ENCODE peak calls at places on chromosomes 16 and 17, in seven cellular contexts. O is SK-N-SH, P is HCT116, J is H1, D is HepG2, W is K562, C is GM12878. M is an unnamed sample.

GRCh38 chr17:43547659-43548256 is 1.6 kb upstream of the ETV4 start:
- DNase-seq in O (no peak), P (no peak), J (no peak), D (no peak), W (no peak), C (no peak), M (no peak)

GRCh38 chr16:86307518-86307903 is 202.8 kb upstream of the FOXF1 start:
- DNase-seq in O (no peak), P (peak), J (no peak), D (no peak), W (no peak), C (no peak), M (peak)

GRCh38 chr17:40596261-40596919 is 31.1 kb upstream of the CCR7 start:
- DNase-seq in O (peak), P (peak), J (no peak), D (peak), W (peak), C (peak), M (peak)

GRCh38 chr17:511001-511690 is 158.5 kb upstream of the RPH3AL start:
- DNase-seq in O (no peak), P (no peak), J (no peak), D (no peak), W (no peak), C (no peak), M (no peak)

GRCh38 chr17:48571024-48571818 is 6.9 kb downstream of the HOXB4 start:
- DNase-seq in O (no peak), P (no peak), J (no peak), D (no peak), W (no peak), C (no peak), M (no peak)

GRCh38 chr17:60135160-60135950 is 14.4 kb upstream of the CA4 start:
- DNase-seq in O (peak), P (peak), J (no peak), D (peak), W (peak), C (peak), M (peak)

GRCh38 chr17:63841350-63842172 is 924 bp downstream of the SMARCD2 start:
- DNase-seq in O (peak), P (no peak), J (no peak), D (peak), W (no peak), C (no peak), M (peak)

GRCh38 chr17:2312736-2313135 is 9.0 kb downstream of the SRR start:
- DNase-seq in O (no peak), P (no peak), J (no peak), D (no peak), W (no peak), C (no peak), M (no peak)

GRCh38 chr16:64991011-64991410 is 130.9 kb downstream of the CDH11 start:
- DNase-seq in O (no peak), P (no peak), J (no peak), D (no peak), W (no peak), C (no peak), M (no peak)

GRCh38 chr17:70919241-70919640 is 749.9 kb downstream of the KCNJ2 start:
- DNase-seq in O (no peak), P (no peak), J (no peak), D (no peak), W (no peak), C (no peak), M (no peak)

GRCh38 chr17:75524269-75524970 is 1.1 kb upstream of the LLGL2 start:
- DNase-seq in O (peak), P (no peak), J (no peak), D (no peak), W (no peak), C (no peak), M (no peak)

GRCh38 chr16:84532299-84532724 is 27.9 kb upstream of the MEAK7 start:
- DNase-seq in O (no peak), P (no peak), J (peak), D (peak), W (no peak), C (no peak), M (no peak)

GRCh38 chr16:17367932-17368331 is 102.8 kb downstream of the XYLT1 start:
- DNase-seq in O (peak), P (no peak), J (peak), D (no peak), W (peak), C (no peak), M (no peak)

GRCh38 chr17:50556803-50557202 is 3.7 kb upstream of the CACNA1G start:
- DNase-seq in O (peak), P (no peak), J (no peak), D (no peak), W (no peak), C (no peak), M (no peak)

GRCh38 chr17:59381716-59382570 is 50.5 kb downstream of the YPEL2 start:
- DNase-seq in O (no peak), P (no peak), J (no peak), D (no peak), W (no peak), C (no peak), M (peak)

GRCh38 chr16:66953462-66954096 is 7.5 kb upstream of the CES3 start:
- DNase-seq in O (no peak), P (no peak), J (no peak), D (no peak), W (no peak), C (no peak), M (no peak)

GRCh38 chr17:8162232-8162996 is at the start of gene VAMP2:
- DNase-seq in O (peak), P (no peak), J (no peak), D (no peak), W (peak), C (no peak), M (peak)

GRCh38 chr16:24221219-24221618 is 34.9 kb upstream of the CACNG3 start:
- DNase-seq in O (no peak), P (no peak), J (no peak), D (no peak), W (no peak), C (no peak), M (no peak)

GRCh38 chr16:29844575-29845331 is 18.3 kb downstream of the CDIPT start:
- DNase-seq in O (no peak), P (no peak), J (no peak), D (no peak), W (no peak), C (no peak), M (no peak)

GRCh38 chr16:23801387-23801786 is 34.4 kb upstream of the PRKCB start:
- DNase-seq in O (peak), P (peak), J (peak), D (peak), W (peak), C (no peak), M (peak)

GRCh38 chr16:56107944-56108583 is 83.2 kb upstream of the GNAO1 start:
- DNase-seq in O (no peak), P (no peak), J (no peak), D (no peak), W (no peak), C (no peak), M (no peak)

GRCh38 chr16:2496223-2497115 is 17.3 kb upstream of the ATP6V0C start:
- DNase-seq in O (no peak), P (no peak), J (no peak), D (no peak), W (no peak), C (no peak), M (no peak)

GRCh38 chr17:70230883-70231282 is 61.6 kb downstream of the KCNJ2 start:
- DNase-seq in O (no peak), P (no peak), J (no peak), D (no peak), W (no peak), C (no peak), M (no peak)

GRCh38 chr17:43543771-43544575 is 2.2 kb downstream of the ETV4 start:
- DNase-seq in O (no peak), P (no peak), J (no peak), D (peak), W (peak), C (no peak), M (no peak)

GRCh38 chr16:66948034-66948821 is 12.8 kb upstream of the CES3 start:
- DNase-seq in O (no peak), P (no peak), J (no peak), D (no peak), W (no peak), C (no peak), M (no peak)

GRCh38 chr16:30998852-30999761 is 11.3 kb downstream of the STX1B start:
- DNase-seq in O (no peak), P (no peak), J (no peak), D (peak), W (no peak), C (no peak), M (no peak)

GRCh38 chr17:83106036-83106577 is 26.7 kb downstream of the METRNL start:
- DNase-seq in O (no peak), P (no peak), J (no peak), D (no peak), W (no peak), C (no peak), M (peak)

GRCh38 chr17:47891545-47892088 is 4.4 kb upstream of the SP2 start:
- DNase-seq in O (no peak), P (no peak), J (no peak), D (no peak), W (no peak), C (no peak), M (no peak)

GRCh38 chr17:41639492-41640473 is 15.4 kb upstream of the KRT17 start:
- DNase-seq in O (no peak), P (no peak), J (no peak), D (peak), W (no peak), C (no peak), M (no peak)

GRCh38 chr17:78558181-78558850 is 18.9 kb downstream of the DNAH17 start:
- DNase-seq in O (peak), P (peak), J (no peak), D (peak), W (peak), C (no peak), M (no peak)

GRCh38 chr17:19392303-19392702 is 5.3 kb upstream of the MFAP4 start:
- DNase-seq in O (no peak), P (no peak), J (no peak), D (no peak), W (no peak), C (no peak), M (no peak)

GRCh38 chr17:67489273-67489672 is 112.2 kb downstream of the PITPNC1 start:
- DNase-seq in O (no peak), P (no peak), J (no peak), D (no peak), W (no peak), C (no peak), M (no peak)

GRCh38 chr16:83110221-83110768 is 483.5 kb downstream of the CDH13 start:
- DNase-seq in O (no peak), P (no peak), J (no peak), D (no peak), W (no peak), C (no peak), M (no peak)

GRCh38 chr17:16516594-16517018 is 24.6 kb upstream of the LRRC75A start:
- DNase-seq in O (peak), P (peak), J (no peak), D (no peak), W (peak), C (no peak), M (no peak)

GRCh38 chr16:3171855-3172593 is 16.0 kb upstream of the OR1F1 start:
- DNase-seq in O (peak), P (no peak), J (no peak), D (peak), W (peak), C (no peak), M (no peak)

GRCh38 chr17:76909971-76910760 is 42.0 kb downstream of the MGAT5B start:
- DNase-seq in O (no peak), P (peak), J (peak), D (peak), W (peak), C (no peak), M (peak)

GRCh38 chr17:78882546-78883089 is 20.4 kb downstream of the CEP295NL start:
- DNase-seq in O (peak), P (no peak), J (no peak), D (no peak), W (no peak), C (no peak), M (no peak)

DNA sequence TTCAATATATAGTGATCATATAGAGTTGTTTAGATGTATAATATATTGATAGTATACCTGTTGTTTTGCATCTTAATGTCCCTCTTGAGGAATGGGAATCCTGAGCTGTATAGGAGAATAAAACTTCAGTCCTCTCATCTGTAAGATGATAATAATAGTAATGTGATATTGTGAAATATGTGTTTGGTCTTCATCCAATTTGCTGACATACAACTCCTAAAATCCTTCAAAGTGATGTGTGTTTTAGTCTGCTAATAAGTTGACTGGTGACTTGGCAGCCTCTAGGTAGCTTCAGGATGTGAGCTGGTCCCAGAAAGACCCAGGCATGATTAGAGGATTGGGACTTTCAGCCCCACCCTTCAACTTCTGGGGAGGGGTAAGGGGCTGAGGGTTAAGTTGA is 22.8 kb upstream of the NFAT5 start:
- DNase-seq in O (no peak), P (no peak), J (no peak), D (no peak), W (no peak), C (no peak), M (no peak)
- TF ChIP-seq JUND in O (no peak), P (no peak), J (no peak), D (no peak), W (no peak), C (no peak), M (no peak)

GRCh38 chr16:79747688-79748087 is 147.2 kb upstream of the MAF start:
- DNase-seq in O (no peak), P (no peak), J (no peak), D (no peak), W (no peak), C (no peak), M (no peak)

GRCh38 chr16:79752421-79752820 is 151.9 kb upstream of the MAF start:
- DNase-seq in O (no peak), P (no peak), J (no peak), D (no peak), W (no peak), C (no peak), M (no peak)

GRCh38 chr16:79754081-79754872 is 153.7 kb upstream of the MAF start:
- DNase-seq in O (no peak), P (no peak), J (no peak), D (no peak), W (no peak), C (no peak), M (no peak)

GRCh38 chr16:79748629-79749028 is 148.1 kb upstream of the MAF start:
- DNase-seq in O (no peak), P (no peak), J (no peak), D (no peak), W (no peak), C (no peak), M (no peak)

DNA sequence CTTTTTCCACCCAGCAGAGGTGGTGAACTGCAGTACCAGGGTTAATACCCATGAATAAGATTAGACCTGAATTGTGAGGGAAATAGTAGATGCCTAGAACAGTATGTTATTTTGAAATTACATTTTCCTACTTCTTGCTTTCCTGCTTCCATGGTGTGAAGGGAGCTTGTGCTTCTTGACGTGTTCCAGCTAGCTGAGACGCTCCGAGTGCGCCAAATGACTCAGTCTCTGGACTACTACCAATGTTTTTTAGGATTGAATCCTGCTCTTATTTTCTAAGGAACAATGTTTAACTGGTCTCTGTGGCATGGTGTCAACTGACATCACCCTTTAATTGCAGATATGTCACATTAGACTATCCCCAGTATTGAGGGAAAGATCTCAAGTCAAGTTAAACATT is 151.2 kb upstream of the MAF start:
- DNase-seq in O (no peak), P (no peak), J (no peak), D (no peak), W (no peak), C (no peak), M (no peak)
- TF ChIP-seq JUND in O (no peak), P (no peak), J (no peak), D (no peak), W (no peak), C (no peak), M (no peak)

GRCh38 chr16:982152-983043 is 828 bp downstream of the SOX8 start:
- DNase-seq in O (peak), P (no peak), J (no peak), D (no peak), W (no peak), C (no peak), M (no peak)
- TF ChIP-seq JUND in O (no peak), P (no peak), J (no peak), D (no peak), W (no peak), C (no peak), M (no peak)

DNA sequence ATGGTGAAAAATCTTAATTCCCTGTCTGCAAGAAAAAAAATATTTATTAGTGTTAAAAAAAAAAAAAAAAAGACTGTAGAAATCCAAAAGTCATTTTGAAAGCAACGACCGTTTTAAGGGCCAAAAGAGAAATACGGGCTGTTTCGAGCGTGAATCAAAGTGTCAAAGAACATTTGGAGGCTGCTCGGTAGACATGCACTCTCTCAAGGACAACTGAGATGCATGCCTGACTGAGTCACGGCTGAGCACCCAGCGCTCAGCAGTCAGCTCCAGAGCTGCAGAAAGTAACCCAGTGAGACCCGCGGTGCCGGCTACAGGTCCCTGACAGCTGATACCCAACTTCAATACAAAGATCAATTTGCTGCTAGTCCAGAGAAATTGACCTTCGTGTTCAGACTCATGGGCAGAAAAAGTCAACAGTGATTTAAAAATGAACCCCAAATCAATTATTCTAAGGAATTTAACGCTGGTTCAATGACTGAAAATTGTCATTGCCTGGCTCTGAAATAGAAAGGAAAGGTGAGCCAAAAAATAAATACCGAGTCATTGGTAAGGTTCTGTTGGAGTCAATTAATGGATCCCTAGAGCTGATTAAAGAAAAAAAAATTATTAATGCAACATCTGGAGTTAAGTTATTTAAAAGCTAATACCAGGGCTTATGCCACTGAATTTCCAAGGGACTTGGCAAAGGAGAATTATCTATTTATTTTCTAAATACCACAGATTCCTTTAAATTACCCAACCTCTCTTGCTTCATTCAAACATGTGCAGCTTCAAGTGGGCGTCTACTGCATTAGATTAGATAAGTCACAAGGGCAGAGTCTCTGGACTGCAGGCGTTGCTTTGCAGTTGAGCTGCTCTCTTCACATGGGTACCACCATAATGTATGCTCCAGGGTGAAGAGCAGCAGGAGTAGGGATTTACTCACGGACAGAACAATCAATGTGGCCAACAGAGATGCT is 214.7 kb downstream of the STX8 start:
- DNase-seq in O (no peak), P (no peak), J (no peak), D (peak), W (no peak), C (no peak), M (peak)
- TF ChIP-seq JUND in O (no peak), P (no peak), J (no peak), D (no peak), W (no peak), C (no peak), M (no peak)

GRCh38 chr16:68356249-68356918 is 45.6 kb downstream of the PRMT7 start:
- DNase-seq in O (peak), P (no peak), J (no peak), D (no peak), W (no peak), C (peak), M (no peak)
- TF ChIP-seq JUND in O (no peak), P (no peak), J (no peak), D (no peak), W (no peak), C (no peak), M (no peak)

DNA sequence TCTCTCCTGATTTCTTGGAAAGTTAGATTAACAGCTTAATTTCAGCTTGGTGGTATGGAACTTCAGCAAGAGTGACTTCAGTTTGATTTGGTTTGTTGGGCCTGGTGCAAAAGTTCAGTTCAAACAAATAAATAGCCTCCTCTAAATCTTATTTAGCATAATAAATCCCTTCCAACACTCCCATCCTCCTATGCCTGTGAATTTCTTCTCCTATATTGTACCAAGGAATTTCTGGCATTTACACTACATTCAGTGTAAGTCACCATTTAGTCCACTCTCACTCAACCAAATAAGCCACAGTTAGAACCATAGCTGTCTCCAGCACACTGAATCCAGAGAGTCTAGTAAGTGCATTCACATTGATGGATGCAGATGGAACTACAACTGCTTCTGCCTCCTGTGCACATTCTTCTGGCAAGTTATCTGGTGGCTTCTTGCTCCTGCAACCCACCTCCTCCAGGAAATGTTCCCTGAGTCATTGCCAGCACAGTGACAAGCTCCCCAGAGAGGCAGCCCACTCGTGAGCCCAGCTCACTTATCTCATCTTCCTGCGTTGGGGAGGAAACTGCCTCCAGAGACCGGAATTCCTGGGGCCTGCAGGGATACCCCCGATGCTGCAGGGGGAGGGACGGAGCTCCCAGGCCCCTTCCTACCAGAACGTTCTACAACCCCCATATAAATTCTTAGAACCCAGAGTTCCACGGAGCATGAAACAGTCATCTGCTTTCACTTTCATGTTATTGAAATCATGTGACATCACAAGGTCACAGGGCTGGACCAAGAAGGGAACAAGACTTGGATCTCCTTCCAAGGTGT is 318.3 kb downstream of the PHKB start:
- DNase-seq in O (no peak), P (no peak), J (no peak), D (no peak), W (peak), C (peak), M (peak)
- TF ChIP-seq JUND in O (no peak), P (no peak), J (no peak), D (no peak), W (peak), C (no peak), M (no peak)

M was measured in T47D.